ENCODE peak calls at places on chromosomes 11 and 22, in four cellular contexts. E is sigmoid colon, H is endothelial cell of umbilical vein, L is HepG2. M is an unnamed sample.

GRCh38 chr11:16091862-16092261 is 264.5 kb downstream of the SOX6 start:
- DNase-seq in H (no peak), L (no peak), E (no peak), M (no peak)

GRCh38 chr11:122791836-122792235 is 46.5 kb upstream of the CRTAM start:
- DNase-seq in L (no peak), H (no peak), E (no peak), M (no peak)

GRCh38 chr22:44526431-44527115 is 28.5 kb upstream of the RTL6 start:
- DNase-seq in H (no peak), L (no peak), E (no peak), M (no peak)

GRCh38 chr11:94968334-94968958 is 4.9 kb downstream of the CWC15 start:
- DNase-seq in E (no peak), H (peak; percentile 27), L (peak; percentile 27), M (no peak)

GRCh38 chr11:93489841-93490240 is 53.4 kb downstream of the SMCO4 start:
- DNase-seq in H (no peak), E (no peak), L (no peak), M (no peak)

GRCh38 chr22:50305658-50306566 is 1.5 kb downstream of the PLXNB2 start:
- DNase-seq in E (peak; percentile 93), L (no peak), H (peak; percentile 83), M (peak; percentile 88)

GRCh38 chr11:78666675-78667129 is 92.0 kb upstream of the NARS2 start:
- DNase-seq in L (no peak), H (no peak), E (no peak), M (no peak)

GRCh38 chr11:64250875-64251721 is at the start of gene PLCB3:
- DNase-seq in L (no peak), H (peak; percentile 40), E (peak; percentile 79), M (peak; percentile 71)

GRCh38 chr11:111359223-111360149 is 19.6 kb downstream of the POU2AF1 start:
- DNase-seq in L (peak; percentile 74), H (no peak), E (no peak), M (no peak)

GRCh38 chr11:112834277-112834755 is 126.9 kb upstream of the NCAM1 start:
- DNase-seq in E (peak; percentile 93), L (no peak), H (no peak), M (peak; percentile 89)

GRCh38 chr11:123268118-123268517 is 73.1 kb upstream of the CLMP start:
- DNase-seq in L (no peak), H (no peak), E (no peak), M (no peak)

GRCh38 chr11:75198278-75198948 is 42.2 kb upstream of the TPBGL start:
- DNase-seq in E (peak; percentile 57), H (no peak), L (no peak), M (no peak)

GRCh38 chr22:43883012-43883661 is 8.7 kb downstream of the PNPLA5 start:
- DNase-seq in L (peak; percentile 77), H (peak; percentile 48), E (peak; percentile 54), M (peak; percentile 37)

GRCh38 chr11:29173660-29174062 is 843.2 kb downstream of the KCNA4 start:
- DNase-seq in H (peak; percentile 47), L (peak; percentile 2), E (no peak), M (no peak)

GRCh38 chr11:15940462-15941205 is 415.7 kb downstream of the SOX6 start:
- DNase-seq in H (no peak), E (no peak), L (no peak), M (no peak)

GRCh38 chr11:21761000-21761399 is 431.9 kb upstream of the ANO5 start:
- DNase-seq in E (no peak), H (no peak), L (no peak), M (no peak)

GRCh38 chr11:7004482-7004881 is 15.7 kb downstream of the ZNF214 start:
- DNase-seq in H (peak; percentile 57), L (no peak), E (no peak), M (no peak)

GRCh38 chr11:121654506-121655480 is 202.0 kb upstream of the SORL1-AS1 start:
- DNase-seq in E (no peak), H (no peak), L (peak; percentile 51), M (no peak)

GRCh38 chr11:102780491-102780918 is at the start of gene MMP10:
- DNase-seq in H (peak; percentile 89), L (peak; percentile 21), E (no peak), M (no peak)

GRCh38 chr11:2837096-2837601 is 48.4 kb downstream of the CDKN1C start:
- DNase-seq in H (no peak), E (peak; percentile 93), L (peak; percentile 62), M (peak; percentile 82)

GRCh38 chr11:133872160-133872559 is 26.8 kb upstream of the SPATA19 start:
- DNase-seq in H (no peak), L (no peak), E (no peak), M (no peak)

GRCh38 chr11:117725048-117725734 is 71.8 kb downstream of the DSCAML1 start:
- DNase-seq in H (no peak), L (no peak), E (peak; percentile 46), M (no peak)

GRCh38 chr11:100756556-100756955 is 69.5 kb downstream of the ARHGAP42 start:
- DNase-seq in H (no peak), E (no peak), L (no peak), M (no peak)

GRCh38 chr11:72191961-72192381 is at the start of gene FOLR1:
- DNase-seq in E (no peak), L (no peak), H (no peak), M (no peak)

GRCh38 chr11:77604281-77604680 is 14.5 kb downstream of the AQP11 start:
- DNase-seq in E (no peak), L (no peak), H (no peak), M (no peak)
- TF ChIP-seq POLR2AphosphoS5 in E (no peak), L (no peak), H (no peak), M (no peak)

GRCh38 chr11:67435031-67435726 is 2.3 kb downstream of the PTPRCAP start:
- DNase-seq in H (no peak), E (no peak), L (no peak), M (no peak)

GRCh38 chr11:67437082-67437821 is at the start of gene PTPRCAP:
- DNase-seq in H (no peak), E (no peak), L (no peak), M (peak; percentile 41)

GRCh38 chr11:67435727-67436458 is 1.6 kb downstream of the PTPRCAP start:
- DNase-seq in H (no peak), L (no peak), E (no peak), M (no peak)

GRCh38 chr11:67438121-67438902 is 830 bp upstream of the PTPRCAP start:
- DNase-seq in E (no peak), L (no peak), H (no peak), M (peak; percentile 54)

DNA sequence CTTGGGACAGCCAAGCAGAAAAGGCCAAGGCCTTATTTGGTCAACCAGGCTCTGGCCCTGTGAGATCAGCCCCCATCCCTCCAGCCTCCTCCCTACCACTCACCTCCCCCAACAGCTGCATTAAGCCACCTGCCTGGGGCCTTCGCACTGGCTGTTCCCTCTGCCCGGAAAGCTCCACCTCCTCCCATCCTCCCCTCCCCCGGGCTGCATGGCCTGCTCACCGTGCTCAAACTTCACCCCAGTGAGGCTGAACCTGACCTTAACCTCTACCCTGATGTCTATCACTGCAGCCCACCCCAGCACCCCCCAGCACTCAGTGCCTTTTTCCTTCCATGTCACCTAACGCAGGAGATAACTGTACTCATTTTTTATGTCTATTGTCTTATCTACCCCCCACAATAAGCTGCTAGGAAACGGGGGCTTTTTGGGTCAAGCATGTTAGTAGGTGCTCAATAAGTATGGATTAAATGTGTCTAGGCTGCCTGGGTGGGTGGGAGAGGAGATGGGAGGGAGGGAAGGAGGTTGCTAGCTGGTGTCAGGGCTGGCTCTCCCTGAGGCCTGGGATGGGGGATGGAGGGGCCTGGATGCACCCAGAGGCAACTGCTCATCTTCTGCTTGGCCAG is 912 bp downstream of the PTPRCAP start:
- DNase-seq in H (no peak), L (no peak), E (no peak), M (peak; percentile 44)
- TF ChIP-seq POLR2AphosphoS5 in H (no peak), L (no peak), E (no peak), M (no peak)

DNA sequence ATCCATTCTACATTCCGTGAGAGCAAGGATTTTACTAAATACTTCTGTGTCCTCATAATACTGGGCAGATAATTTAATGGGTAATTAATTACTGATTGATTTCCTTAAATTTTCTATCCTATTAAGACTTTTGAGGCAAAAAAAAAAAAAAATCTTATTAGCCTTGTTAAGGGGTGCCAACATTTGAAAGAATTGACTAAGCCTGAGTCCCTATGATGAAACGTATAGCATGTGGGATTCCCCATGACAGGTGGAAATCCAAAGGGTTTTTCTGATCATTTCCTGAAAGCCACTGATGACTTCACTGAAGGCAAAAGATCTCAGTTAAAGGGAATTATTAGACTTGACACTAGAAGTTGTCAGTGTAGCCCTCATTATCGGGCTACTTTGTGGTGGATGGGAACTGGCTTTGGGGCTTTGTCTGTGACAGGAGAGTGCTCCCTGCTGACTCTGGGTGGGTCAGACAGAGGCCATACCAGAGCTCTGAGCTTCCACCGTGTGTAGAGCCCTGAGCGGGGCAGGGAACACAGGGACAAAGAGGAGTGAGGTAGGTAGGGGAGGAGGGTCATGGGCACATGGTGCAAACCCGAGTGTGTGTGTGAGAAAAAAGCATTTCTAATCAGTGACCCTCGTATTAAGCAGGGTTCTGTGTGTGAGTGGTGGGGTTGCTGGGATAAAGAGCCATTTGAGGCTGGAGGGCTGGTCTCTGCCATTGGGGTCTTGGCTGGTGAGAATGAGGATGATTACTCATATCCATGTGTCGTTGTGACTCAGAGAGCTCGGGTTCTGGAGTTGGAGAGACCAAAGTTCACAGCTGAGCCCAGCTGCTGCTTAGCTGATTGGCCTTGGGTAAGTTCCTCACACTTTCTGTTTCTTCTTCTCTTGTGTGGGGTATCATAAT is 101.1 kb downstream of the GRIK4 start:
- DNase-seq in L (peak; percentile 45), H (peak; percentile 57), E (no peak), M (peak; percentile 27)
- TF ChIP-seq POLR2AphosphoS5 in L (no peak), H (no peak), E (no peak), M (no peak)

GRCh38 chr11:13697710-13698109 is 29.2 kb downstream of the FAR1 start:
- DNase-seq in H (no peak), L (no peak), E (no peak), M (no peak)

GRCh38 chr11:13695886-13696285 is 27.4 kb downstream of the FAR1 start:
- DNase-seq in E (no peak), L (no peak), H (no peak), M (no peak)

GRCh38 chr11:13699870-13700269 is 31.4 kb downstream of the FAR1 start:
- DNase-seq in E (no peak), L (no peak), H (no peak), M (no peak)

GRCh38 chr11:13699041-13699440 is 30.6 kb downstream of the FAR1 start:
- DNase-seq in E (no peak), L (no peak), H (no peak), M (no peak)

DNA sequence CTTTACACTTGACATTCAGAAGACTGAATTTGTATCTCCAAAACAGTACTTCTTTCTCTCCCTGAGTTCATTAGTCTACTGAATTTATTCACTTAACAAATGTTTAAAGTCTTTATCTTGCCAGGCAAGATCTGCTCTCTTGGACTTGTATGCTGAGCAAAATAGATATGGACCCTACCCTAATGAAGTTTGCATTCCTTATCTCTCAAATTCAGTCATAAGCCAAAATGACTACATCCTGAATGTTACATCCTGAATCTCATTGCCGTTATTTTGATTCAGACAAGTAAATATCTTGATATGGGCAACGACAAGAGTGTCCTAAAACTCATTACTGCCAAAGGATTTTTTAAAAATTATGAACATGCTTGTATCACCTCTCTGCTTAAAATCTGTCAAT is 29.7 kb downstream of the FAR1 start:
- DNase-seq in H (peak; percentile 27), E (no peak), L (no peak), M (no peak)
- TF ChIP-seq POLR2AphosphoS5 in H (no peak), E (no peak), L (no peak), M (no peak)

M was measured in stomach.